ENCODE peak calls at places on chromosomes 16 and 17, in seven cellular contexts. One of them, this sample, is unnamed. For H3K9me3, the result is how much of the 10 kb centered on the place peaks cover.

GRCh38 chr16:4597174-4597573 is 17.5 kb downstream of the UBALD1 start:
- DNase-seq in heart left ventricle: no peak
- DNase-seq in psoas muscle: no peak
- DNase-seq in neural progenitor cell: no peak
- DNase-seq in BE2C: no peak
- DNase-seq in cardiac muscle cell: no peak
- DNase-seq in lung: no peak
- DNase-seq in this sample: no peak

GRCh38 chr16:14300631-14301149 is 229.6 kb downstream of the MRTFB start:
- DNase-seq in neural progenitor cell: peak
- DNase-seq in cardiac muscle cell: peak
- DNase-seq in lung: peak
- DNase-seq in BE2C: peak
- DNase-seq in heart left ventricle: peak
- DNase-seq in psoas muscle: peak
- DNase-seq in this sample: peak

GRCh38 chr17:3558603-3559269 is 1.1 kb upstream of the TRPV3 start:
- DNase-seq in neural progenitor cell: no peak
- DNase-seq in BE2C: no peak
- DNase-seq in lung: no peak
- DNase-seq in heart left ventricle: no peak
- DNase-seq in psoas muscle: no peak
- DNase-seq in cardiac muscle cell: peak
- DNase-seq in this sample: no peak

GRCh38 chr17:79707931-79708891 is 22.5 kb upstream of the ENPP7 start:
- DNase-seq in neural progenitor cell: peak
- DNase-seq in BE2C: peak
- DNase-seq in lung: no peak
- DNase-seq in cardiac muscle cell: peak
- DNase-seq in heart left ventricle: peak
- DNase-seq in psoas muscle: no peak
- DNase-seq in this sample: no peak

GRCh38 chr16:31216116-31216469 is 842 bp downstream of the PYDC1 start:
- DNase-seq in BE2C: no peak
- DNase-seq in cardiac muscle cell: no peak
- DNase-seq in lung: no peak
- DNase-seq in heart left ventricle: no peak
- DNase-seq in psoas muscle: no peak
- DNase-seq in neural progenitor cell: no peak
- DNase-seq in this sample: no peak

GRCh38 chr16:31216552-31217530 is at the start of gene PYDC1:
- DNase-seq in lung: no peak
- DNase-seq in BE2C: no peak
- DNase-seq in heart left ventricle: no peak
- DNase-seq in neural progenitor cell: peak
- DNase-seq in cardiac muscle cell: no peak
- DNase-seq in psoas muscle: no peak
- DNase-seq in this sample: no peak

GRCh38 chr17:2275722-2276121 is 27.9 kb downstream of the SMG6 start:
- DNase-seq in BE2C: no peak
- DNase-seq in heart left ventricle: no peak
- DNase-seq in cardiac muscle cell: no peak
- DNase-seq in lung: no peak
- DNase-seq in neural progenitor cell: no peak
- DNase-seq in psoas muscle: no peak
- DNase-seq in this sample: no peak

GRCh38 chr17:81447331-81447933 is 52.2 kb downstream of the BAHCC1 start:
- DNase-seq in lung: no peak
- DNase-seq in neural progenitor cell: no peak
- DNase-seq in BE2C: no peak
- DNase-seq in cardiac muscle cell: no peak
- DNase-seq in heart left ventricle: no peak
- DNase-seq in psoas muscle: no peak
- DNase-seq in this sample: no peak

GRCh38 chr16:81937305-81938038 is 73.8 kb downstream of the SDR42E1 start:
- DNase-seq in neural progenitor cell: no peak
- DNase-seq in psoas muscle: no peak
- DNase-seq in cardiac muscle cell: peak
- DNase-seq in heart left ventricle: no peak
- DNase-seq in BE2C: no peak
- DNase-seq in lung: no peak
- DNase-seq in this sample: no peak

GRCh38 chr16:29702307-29702706 is 23.3 kb downstream of the QPRT start:
- DNase-seq in lung: no peak
- DNase-seq in cardiac muscle cell: no peak
- DNase-seq in BE2C: no peak
- DNase-seq in psoas muscle: no peak
- DNase-seq in neural progenitor cell: no peak
- DNase-seq in heart left ventricle: no peak
- DNase-seq in this sample: no peak

GRCh38 chr17:75207760-75208159 is 2.3 kb downstream of the NUP85 start:
- DNase-seq in psoas muscle: no peak
- DNase-seq in heart left ventricle: no peak
- DNase-seq in cardiac muscle cell: no peak
- DNase-seq in neural progenitor cell: no peak
- DNase-seq in BE2C: no peak
- DNase-seq in lung: no peak
- DNase-seq in this sample: no peak

GRCh38 chr17:65123757-65124675 is 13.2 kb upstream of the RGS9 start:
- DNase-seq in cardiac muscle cell: peak
- DNase-seq in heart left ventricle: no peak
- DNase-seq in neural progenitor cell: no peak
- DNase-seq in BE2C: no peak
- DNase-seq in lung: no peak
- DNase-seq in psoas muscle: no peak
- DNase-seq in this sample: no peak

GRCh38 chr17:76994237-76994637 is 126.0 kb downstream of the MGAT5B start:
- DNase-seq in cardiac muscle cell: no peak
- DNase-seq in BE2C: no peak
- DNase-seq in psoas muscle: no peak
- DNase-seq in lung: no peak
- DNase-seq in heart left ventricle: no peak
- DNase-seq in neural progenitor cell: peak
- DNase-seq in this sample: no peak

GRCh38 chr16:82524939-82525338 is 101.8 kb upstream of the CDH13 start:
- DNase-seq in neural progenitor cell: no peak
- DNase-seq in BE2C: no peak
- DNase-seq in heart left ventricle: no peak
- DNase-seq in cardiac muscle cell: no peak
- DNase-seq in psoas muscle: no peak
- DNase-seq in lung: no peak
- DNase-seq in this sample: no peak

GRCh38 chr17:38456031-38456815 is 28.0 kb downstream of the ARHGAP23 start:
- DNase-seq in lung: no peak
- DNase-seq in heart left ventricle: no peak
- DNase-seq in BE2C: no peak
- DNase-seq in neural progenitor cell: peak
- DNase-seq in cardiac muscle cell: no peak
- DNase-seq in psoas muscle: no peak
- DNase-seq in this sample: no peak

GRCh38 chr17:37518816-37519215 is 29.1 kb downstream of the DUSP14 start:
- DNase-seq in cardiac muscle cell: peak
- DNase-seq in lung: no peak
- DNase-seq in heart left ventricle: no peak
- DNase-seq in neural progenitor cell: no peak
- DNase-seq in psoas muscle: no peak
- DNase-seq in BE2C: no peak
- DNase-seq in this sample: no peak

GRCh38 chr17:77507116-77507885 is 366.5 kb downstream of the SEC14L1 start:
- DNase-seq in neural progenitor cell: peak
- DNase-seq in lung: no peak
- DNase-seq in psoas muscle: peak
- DNase-seq in BE2C: peak
- DNase-seq in heart left ventricle: no peak
- DNase-seq in cardiac muscle cell: no peak
- DNase-seq in this sample: no peak

GRCh38 chr16:3282103-3282746 is 1.1 kb upstream of the ZNF263 start:
- DNase-seq in cardiac muscle cell: peak
- DNase-seq in heart left ventricle: no peak
- DNase-seq in lung: no peak
- DNase-seq in BE2C: peak
- DNase-seq in psoas muscle: no peak
- DNase-seq in neural progenitor cell: peak
- DNase-seq in this sample: peak

GRCh38 chr17:9938764-9939163 is 33.7 kb upstream of the RCVRN start:
- DNase-seq in cardiac muscle cell: no peak
- DNase-seq in lung: no peak
- DNase-seq in psoas muscle: no peak
- DNase-seq in neural progenitor cell: no peak
- DNase-seq in heart left ventricle: no peak
- DNase-seq in BE2C: no peak
- DNase-seq in this sample: no peak

GRCh38 chr17:48603959-48604769 is 622 bp downstream of the HOXB6 start:
- DNase-seq in heart left ventricle: no peak
- DNase-seq in cardiac muscle cell: no peak
- DNase-seq in BE2C: no peak
- DNase-seq in psoas muscle: no peak
- DNase-seq in neural progenitor cell: no peak
- DNase-seq in lung: no peak
- DNase-seq in this sample: no peak

GRCh38 chr17:278055-279028 is 74.3 kb downstream of the RPH3AL start:
- DNase-seq in cardiac muscle cell: no peak
- DNase-seq in heart left ventricle: no peak
- DNase-seq in lung: no peak
- DNase-seq in neural progenitor cell: no peak
- DNase-seq in BE2C: no peak
- DNase-seq in psoas muscle: no peak
- DNase-seq in this sample: no peak

GRCh38 chr17:48024149-48025039 is 13.2 kb downstream of the COPZ2 start:
- DNase-seq in heart left ventricle: peak
- DNase-seq in cardiac muscle cell: peak
- DNase-seq in psoas muscle: peak
- DNase-seq in lung: peak
- DNase-seq in neural progenitor cell: peak
- DNase-seq in BE2C: peak
- DNase-seq in this sample: no peak

DNA sequence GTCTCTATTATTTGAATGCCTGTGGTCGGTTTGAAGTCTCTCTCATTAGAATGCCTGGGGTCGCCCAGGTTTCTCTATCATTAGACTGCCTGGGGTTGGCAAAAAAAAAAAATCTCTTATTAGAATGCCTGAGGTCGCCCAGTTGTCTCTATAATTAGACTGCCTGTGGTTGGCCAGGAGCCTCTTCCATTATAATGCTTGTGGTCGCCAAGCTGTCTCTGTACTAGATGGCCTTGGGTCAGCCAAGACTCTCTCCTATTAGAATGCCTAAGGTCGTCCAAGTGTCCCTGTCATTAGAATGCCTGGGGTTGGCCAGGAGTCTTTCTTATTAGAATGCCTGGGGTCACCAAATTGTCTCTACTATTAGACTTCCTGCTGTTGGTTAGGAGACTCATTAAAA is 2228.4 kb downstream of the TP53TG3F start:
- DNase-seq in lung: no peak
- DNase-seq in psoas muscle: no peak
- DNase-seq in neural progenitor cell: no peak
- DNase-seq in BE2C: no peak
- DNase-seq in heart left ventricle: no peak
- DNase-seq in cardiac muscle cell: no peak
- DNase-seq in this sample: no peak
- H3K9me3 ChIP-seq in lung: under half
- H3K9me3 ChIP-seq in psoas muscle: under half
- H3K9me3 ChIP-seq in neural progenitor cell: under half
- H3K9me3 ChIP-seq in BE2C: under half
- H3K9me3 ChIP-seq in heart left ventricle: under half
- H3K9me3 ChIP-seq in cardiac muscle cell: under half
- H3K9me3 ChIP-seq in this sample: under half

GRCh38 chr16:2181952-2182351 is 14.5 kb downstream of the CASKIN1 start:
- DNase-seq in lung: no peak
- DNase-seq in BE2C: no peak
- DNase-seq in psoas muscle: no peak
- DNase-seq in heart left ventricle: no peak
- DNase-seq in cardiac muscle cell: no peak
- DNase-seq in neural progenitor cell: no peak
- DNase-seq in this sample: no peak
- H3K9me3 ChIP-seq in lung: under half
- H3K9me3 ChIP-seq in BE2C: under half
- H3K9me3 ChIP-seq in psoas muscle: under half
- H3K9me3 ChIP-seq in heart left ventricle: under half
- H3K9me3 ChIP-seq in cardiac muscle cell: under half
- H3K9me3 ChIP-seq in neural progenitor cell: under half
- H3K9me3 ChIP-seq in this sample: under half

DNA sequence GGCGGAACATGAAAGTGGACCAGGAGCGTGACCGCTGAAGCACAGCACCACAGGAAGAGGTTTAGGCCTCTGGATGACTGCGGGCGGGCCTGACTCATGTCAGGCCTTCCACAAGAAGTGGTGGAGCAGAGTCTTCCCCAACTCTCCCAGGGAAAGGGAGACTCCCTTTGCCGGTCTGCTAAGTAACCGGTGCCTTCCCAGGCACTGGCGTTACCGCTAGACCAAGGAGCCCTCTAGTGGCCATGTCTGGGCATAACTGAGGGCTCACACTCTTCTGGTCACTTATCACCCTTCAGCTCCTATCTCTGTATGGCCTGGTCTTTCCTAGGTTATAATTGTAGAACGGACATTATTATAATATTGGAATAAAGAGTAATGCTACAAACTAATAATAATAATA is 1931.9 kb downstream of the TP53TG3F start:
- DNase-seq in cardiac muscle cell: no peak
- DNase-seq in neural progenitor cell: peak
- DNase-seq in BE2C: peak
- DNase-seq in psoas muscle: no peak
- DNase-seq in heart left ventricle: peak
- DNase-seq in lung: peak
- DNase-seq in this sample: no peak
- H3K9me3 ChIP-seq in cardiac muscle cell: under half
- H3K9me3 ChIP-seq in neural progenitor cell: under half
- H3K9me3 ChIP-seq in BE2C: under half
- H3K9me3 ChIP-seq in psoas muscle: under half
- H3K9me3 ChIP-seq in heart left ventricle: under half
- H3K9me3 ChIP-seq in lung: under half
- H3K9me3 ChIP-seq in this sample: under half

GRCh38 chr16:62903961-62904502 is 867.8 kb upstream of the CDH8 start:
- DNase-seq in lung: no peak
- DNase-seq in neural progenitor cell: no peak
- DNase-seq in heart left ventricle: no peak
- DNase-seq in cardiac muscle cell: no peak
- DNase-seq in psoas muscle: no peak
- DNase-seq in BE2C: no peak
- DNase-seq in this sample: no peak

GRCh38 chr16:62909597-62909996 is 873.4 kb upstream of the CDH8 start:
- DNase-seq in psoas muscle: no peak
- DNase-seq in neural progenitor cell: no peak
- DNase-seq in BE2C: no peak
- DNase-seq in cardiac muscle cell: no peak
- DNase-seq in lung: no peak
- DNase-seq in heart left ventricle: no peak
- DNase-seq in this sample: no peak

GRCh38 chr16:62913333-62913732 is 877.1 kb upstream of the CDH8 start:
- DNase-seq in lung: no peak
- DNase-seq in neural progenitor cell: no peak
- DNase-seq in BE2C: no peak
- DNase-seq in heart left ventricle: no peak
- DNase-seq in cardiac muscle cell: no peak
- DNase-seq in psoas muscle: no peak
- DNase-seq in this sample: no peak

DNA sequence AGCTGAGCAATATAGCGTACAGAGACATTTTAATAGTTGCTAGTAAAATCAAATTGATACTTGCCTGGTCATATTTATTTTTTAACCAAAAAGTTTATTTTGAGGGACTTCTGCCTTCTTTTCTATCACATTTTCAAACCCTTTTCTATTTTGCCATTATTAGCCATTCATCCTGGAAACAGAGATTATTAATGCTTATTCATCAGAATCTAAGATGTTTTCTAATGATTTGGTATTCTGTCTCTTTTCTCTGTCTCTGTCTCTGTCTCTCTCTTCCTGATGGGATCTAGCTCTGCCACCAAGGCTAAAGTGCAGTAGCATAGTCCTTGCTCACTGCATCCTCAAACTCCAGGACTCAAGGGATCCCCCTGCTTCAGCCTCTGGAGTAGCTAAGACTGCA is 871.3 kb upstream of the CDH8 start:
- DNase-seq in BE2C: no peak
- DNase-seq in psoas muscle: no peak
- DNase-seq in heart left ventricle: no peak
- DNase-seq in neural progenitor cell: no peak
- DNase-seq in cardiac muscle cell: no peak
- DNase-seq in lung: no peak
- DNase-seq in this sample: no peak
- H3K9me3 ChIP-seq in BE2C: under half
- H3K9me3 ChIP-seq in psoas muscle: under half
- H3K9me3 ChIP-seq in heart left ventricle: under half
- H3K9me3 ChIP-seq in neural progenitor cell: under half
- H3K9me3 ChIP-seq in cardiac muscle cell: under half
- H3K9me3 ChIP-seq in lung: under half
- H3K9me3 ChIP-seq in this sample: under half

This sample was measured in right atrium auricular region.